ENCODE peak calls at places on chromosome 15, in seven cellular contexts. O is adrenal gland, R is NB4, W is A549, A is HepG2, F is ovary, V is heart left ventricle. T is an unnamed sample.

GRCh38 chr15:28101983-28102441 is 2.9 kb upstream of the OCA2 start:
- DNase-seq in W (no peak), V (no peak), O (no peak), R (peak; percentile 71), F (no peak), A (no peak), T (no peak)

GRCh38 chr15:29601811-29602210 is 220.5 kb downstream of the TJP1 start:
- DNase-seq in R (no peak), A (no peak), F (no peak), O (no peak), W (no peak), V (no peak), T (no peak)

GRCh38 chr15:31486506-31486905 is 159.9 kb downstream of the KLF13 start:
- DNase-seq in F (no peak), O (no peak), W (no peak), A (no peak), V (no peak), R (no peak), T (no peak)

GRCh38 chr15:60244813-60245212 is 153.0 kb downstream of the ANXA2 start:
- DNase-seq in W (no peak), O (no peak), V (no peak), R (no peak), F (no peak), A (no peak), T (no peak)

GRCh38 chr15:71705151-71705550 is 105.2 kb upstream of the NR2E3 start:
- DNase-seq in O (no peak), F (no peak), R (no peak), A (no peak), V (no peak), W (no peak), T (no peak)

GRCh38 chr15:74768771-74769342 is 13.0 kb upstream of the CSK start:
- DNase-seq in F (peak; percentile 50), V (peak; percentile 69), W (peak; percentile 71), R (peak; percentile 72), A (peak; percentile 55), O (peak; percentile 66), T (peak; percentile 67)

GRCh38 chr15:65249641-65250040 is 37.0 kb downstream of the PARP16 start:
- DNase-seq in W (no peak), A (no peak), F (no peak), R (no peak), O (no peak), V (no peak), T (peak; percentile 37)

GRCh38 chr15:27660676-27661075 is 438.4 kb downstream of the OCA2 start:
- DNase-seq in R (no peak), F (no peak), O (no peak), W (no peak), V (no peak), A (no peak), T (no peak)

GRCh38 chr15:67224889-67225288 is 29.6 kb downstream of the AAGAB start:
- DNase-seq in W (no peak), A (no peak), F (no peak), V (no peak), R (no peak), O (no peak), T (no peak)

GRCh38 chr15:46450112-46450809 is 815.4 kb downstream of the SQOR start:
- DNase-seq in R (no peak), V (no peak), O (no peak), W (no peak), A (peak; percentile 71), F (no peak), T (no peak)

GRCh38 chr15:67509918-67510317 is 11.0 kb upstream of the C15orf61 start:
- DNase-seq in O (no peak), R (peak; percentile 29), A (no peak), V (no peak), F (no peak), W (no peak), T (no peak)

GRCh38 chr15:80418892-80419537 is 14.8 kb downstream of the ARNT2 start:
- DNase-seq in A (peak; percentile 47), F (no peak), R (peak; percentile 54), O (peak; percentile 23), V (no peak), W (peak; percentile 73), T (no peak)

GRCh38 chr15:58182460-58183163 is 44.4 kb downstream of the AQP9 start:
- DNase-seq in A (peak; percentile 37), V (peak; percentile 35), O (peak; percentile 46), R (peak; percentile 53), F (peak; percentile 13), W (peak; percentile 65), T (peak; percentile 42)

GRCh38 chr15:94004697-94005096 is 226.7 kb upstream of the MCTP2 start:
- DNase-seq in O (peak; percentile 17), R (no peak), W (no peak), A (no peak), V (peak; percentile 72), F (peak; percentile 33), T (no peak)

GRCh38 chr15:51775967-51776816 is 24.8 kb downstream of the TMOD2 start:
- DNase-seq in A (peak; percentile 58), V (peak; percentile 44), F (peak; percentile 30), O (peak; percentile 48), R (peak; percentile 68), W (peak; percentile 77), T (peak; percentile 30)

GRCh38 chr15:95459288-95459687 is 871.2 kb upstream of the NR2F2 start:
- DNase-seq in V (no peak), R (peak; percentile 15), W (no peak), O (no peak), F (peak; percentile 28), A (no peak), T (no peak)

GRCh38 chr15:40301467-40302179 is 6.1 kb downstream of the PLCB2 start:
- DNase-seq in F (no peak), R (no peak), O (no peak), W (no peak), V (no peak), A (no peak), T (no peak)

GRCh38 chr15:67140078-67140833 is 74.9 kb downstream of the SMAD3 start:
- DNase-seq in A (no peak), F (no peak), V (no peak), R (no peak), O (no peak), W (no peak), T (no peak)

GRCh38 chr15:79427781-79428598 is 4.1 kb upstream of the MINAR1 start:
- DNase-seq in O (no peak), V (no peak), A (no peak), F (no peak), R (no peak), W (no peak), T (no peak)

DNA sequence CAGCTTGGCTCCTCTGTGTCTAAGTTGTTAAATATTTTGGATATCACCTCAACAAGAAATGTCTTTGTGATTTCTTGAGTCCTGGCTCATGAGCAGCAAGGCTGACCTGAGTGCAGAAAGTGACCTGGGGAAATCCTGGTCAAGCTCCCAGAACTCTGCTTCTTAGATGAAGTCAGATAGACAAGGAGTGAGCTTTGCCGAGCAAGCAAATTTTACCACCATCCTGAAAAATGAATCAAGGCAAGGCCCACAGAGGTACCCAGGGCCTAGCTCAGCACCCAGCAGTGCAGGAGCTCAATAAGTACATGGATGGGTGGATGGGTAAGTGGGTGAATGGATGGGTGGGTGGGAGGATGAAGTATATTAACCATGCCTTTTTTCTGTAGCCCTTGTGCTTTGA is 291.8 kb downstream of the UACA start:
- DNase-seq in V (no peak), R (no peak), O (no peak), A (no peak), F (no peak), W (no peak), T (no peak)
- TF ChIP-seq POLR2A in V (no peak), R (no peak), O (no peak), A (no peak), F (no peak), W (no peak), T (no peak)

GRCh38 chr15:87115795-87116194 is 1036.1 kb downstream of the AGBL1 start:
- DNase-seq in W (no peak), O (no peak), V (no peak), R (no peak), F (no peak), A (no peak), T (no peak)
- TF ChIP-seq POLR2A in W (no peak), O (no peak), V (no peak), R (no peak), F (no peak), A (no peak), T (no peak)

GRCh38 chr15:22868928-22869327 is 30.5 kb downstream of the NIPA2 start:
- DNase-seq in R (no peak), V (no peak), W (no peak), A (no peak), O (no peak), F (no peak), T (no peak)
- TF ChIP-seq POLR2A in R (no peak), V (no peak), W (no peak), A (no peak), O (no peak), F (no peak), T (peak; percentile 6)

GRCh38 chr15:68819451-68820204 is 1.1 kb downstream of the ANP32A start:
- DNase-seq in R (peak; percentile 66), A (peak; percentile 24), V (peak; percentile 51), O (peak; percentile 59), F (peak; percentile 39), W (peak; percentile 74), T (no peak)

GRCh38 chr15:68817304-68818087 is 3.2 kb downstream of the ANP32A start:
- DNase-seq in V (peak; percentile 74), W (peak; percentile 73), A (peak; percentile 37), F (peak; percentile 53), R (peak; percentile 86), O (peak; percentile 72), T (no peak)

GRCh38 chr15:68816795-68817303 is 3.8 kb downstream of the ANP32A start:
- DNase-seq in F (peak; percentile 21), R (peak; percentile 49), O (no peak), V (no peak), A (peak; percentile 70), W (peak; percentile 31), T (no peak)

GRCh38 chr15:68818671-68819450 is 1.8 kb downstream of the ANP32A start:
- DNase-seq in W (peak; percentile 67), V (peak; percentile 72), F (peak; percentile 42), R (peak; percentile 93), A (peak; percentile 24), O (peak; percentile 58), T (no peak)

DNA sequence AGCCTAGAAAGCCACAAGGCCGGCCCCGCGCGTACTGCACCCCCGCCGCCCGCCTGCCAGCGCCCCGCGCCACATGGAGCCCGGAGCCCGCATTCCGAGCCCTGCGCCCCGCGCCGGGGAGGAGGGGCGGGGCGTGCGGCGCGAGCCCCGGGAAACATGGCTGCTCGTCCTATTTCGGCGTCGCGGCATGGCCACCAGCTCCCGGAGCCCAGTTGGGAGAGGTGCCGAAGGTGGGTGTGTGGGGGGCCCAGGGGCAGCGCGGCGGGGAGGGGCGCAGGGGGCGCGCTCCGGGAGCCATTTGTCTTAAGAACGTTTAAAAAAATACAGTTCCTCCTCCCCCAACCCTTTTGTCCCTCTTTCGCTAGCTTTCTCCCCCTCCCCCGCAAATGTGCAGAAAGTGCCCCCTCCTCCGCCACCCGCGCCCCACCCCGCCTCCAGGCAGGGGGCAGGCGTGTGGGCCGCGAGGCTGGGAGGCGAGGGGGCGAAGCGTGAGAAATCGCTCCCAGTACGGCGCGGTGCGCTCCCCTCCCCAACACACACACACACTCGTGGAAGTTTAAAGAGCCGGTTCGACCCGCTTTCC is 2.5 kb downstream of the ANP32A start:
- DNase-seq in V (peak; percentile 76), O (peak; percentile 65), A (peak; percentile 64), W (peak; percentile 86), R (peak; percentile 93), F (peak; percentile 67), T (no peak)
- TF ChIP-seq POLR2A in V (no peak), O (no peak), A (peak; percentile 75), W (peak; percentile 35), R (no peak), F (peak; percentile 13), T (peak; percentile 59)

GRCh38 chr15:63797103-63797502 is 36.6 kb downstream of the HERC1 start:
- DNase-seq in A (no peak), V (no peak), W (no peak), F (no peak), R (no peak), O (no peak), T (no peak)
- TF ChIP-seq POLR2A in A (no peak), V (no peak), W (no peak), F (no peak), R (no peak), O (no peak), T (no peak)